ENCODE peak calls at places on chromosomes 4 and X, in four cellular contexts. F is HTR-8/SVneo, O is COLO829, T is psoas muscle. Z is an unnamed sample.

GRCh38 chr4:36088542-36088941 is 155.8 kb downstream of the ARAP2 start:
- DNase-seq in F (no peak), O (peak), T (no peak), Z (no peak)

GRCh38 chrX:131305926-131306325 is 16.8 kb upstream of the IGSF1 start:
- DNase-seq in T (no peak), F (no peak), O (no peak), Z (no peak)

GRCh38 chr4:41913509-41913908 is 21.7 kb upstream of the TMEM33 start:
- DNase-seq in O (no peak), T (no peak), F (no peak), Z (no peak)

GRCh38 chr4:656651-657337 is 17.3 kb downstream of the ATP5ME start:
- DNase-seq in T (peak), O (no peak), F (no peak), Z (no peak)

GRCh38 chr4:130479674-130480073 is 1383.7 kb downstream of the C4orf33 start:
- DNase-seq in O (no peak), T (no peak), F (no peak), Z (no peak)

GRCh38 chrX:39983715-39984114 is 114.0 kb downstream of the BCOR start:
- DNase-seq in O (no peak), F (no peak), T (no peak), Z (no peak)

GRCh38 chr4:128279624-128280225 is 7.9 kb downstream of the PGRMC2 start:
- DNase-seq in T (no peak), F (no peak), O (no peak), Z (no peak)

GRCh38 chrX:16138108-16138427 is 14.7 kb downstream of the GRPR start:
- DNase-seq in O (peak), T (no peak), F (no peak), Z (no peak)

GRCh38 chr4:124907881-124908280 is 195.3 kb upstream of the ANKRD50 start:
- DNase-seq in F (no peak), O (no peak), T (no peak), Z (no peak)

GRCh38 chrX:4935846-4936245 is 1222.4 kb upstream of the PRKX start:
- DNase-seq in T (no peak), O (peak), F (no peak), Z (no peak)

GRCh38 chr4:126977306-126977705 is 655.5 kb upstream of the INTU start:
- DNase-seq in F (no peak), O (no peak), T (no peak), Z (no peak)

GRCh38 chrX:125004799-125005198 is 314.9 kb upstream of the TEX13C start:
- DNase-seq in F (no peak), T (no peak), O (peak), Z (no peak)

GRCh38 chr4:24850669-24851068 is 55.3 kb downstream of the SOD3 start:
- DNase-seq in F (peak), T (no peak), O (peak), Z (no peak)

GRCh38 chr4:179626687-179627086 is 2184.4 kb upstream of the AGA start:
- DNase-seq in F (no peak), O (no peak), T (no peak), Z (no peak)

GRCh38 chr4:149927514-149927913 is 111.9 kb upstream of the IQCM start:
- DNase-seq in O (no peak), F (no peak), T (no peak), Z (no peak)

GRCh38 chrX:40878821-40879571 is 143.7 kb upstream of the MED14 start:
- DNase-seq in F (no peak), O (no peak), T (no peak), Z (no peak)

GRCh38 chr4:56999751-57000150 is 21.1 kb downstream of the POLR2B start:
- DNase-seq in F (no peak), T (no peak), O (no peak), Z (no peak)

GRCh38 chrX:83336464-83336863 is 171.6 kb upstream of the POU3F4 start:
- DNase-seq in F (no peak), O (no peak), T (no peak), Z (no peak)

GRCh38 chrX:54178100-54178940 is 4.7 kb downstream of the FAM120C start:
- DNase-seq in T (no peak), O (peak), F (peak), Z (no peak)

GRCh38 chr4:42397256-42397634 is at the start of gene SHISA3:
- DNase-seq in F (no peak), O (no peak), T (peak), Z (no peak)

GRCh38 chr4:14149469-14150030 is 522.0 kb upstream of the BOD1L1 start:
- DNase-seq in T (no peak), O (no peak), F (no peak), Z (no peak)

GRCh38 chr4:6085943-6086628 is 67.9 kb upstream of the C4orf50 start:
- DNase-seq in O (no peak), T (no peak), F (no peak), Z (no peak)

GRCh38 chr4:178953447-178954120 is 1511.3 kb upstream of the AGA start:
- DNase-seq in F (no peak), T (no peak), O (no peak), Z (no peak)

GRCh38 chr4:127995776-127996175 is 30.6 kb downstream of the ABHD18 start:
- DNase-seq in O (peak), T (no peak), F (peak), Z (no peak)

GRCh38 chr4:56128231-56128630 is 179.5 kb downstream of the CEP135 start:
- DNase-seq in O (no peak), F (no peak), T (no peak), Z (no peak)

GRCh38 chr4:174199735-174200134 is 83.7 kb downstream of the FBXO8 start:
- DNase-seq in F (no peak), T (no peak), O (no peak), Z (no peak)

GRCh38 chrX:133085785-133086184 is 11.1 kb downstream of the USP26 start:
- DNase-seq in T (no peak), O (no peak), F (no peak), Z (no peak)

GRCh38 chr4:174037631-174038030 is 245.8 kb downstream of the FBXO8 start:
- DNase-seq in F (peak), O (no peak), T (no peak), Z (no peak)

GRCh38 chrX:10325606-10326005 is 168.8 kb downstream of the CLCN4 start:
- DNase-seq in F (no peak), O (no peak), T (no peak), Z (no peak)

GRCh38 chrX:11481035-11481434 is 184.7 kb downstream of the ARHGAP6 start:
- DNase-seq in O (no peak), T (no peak), F (no peak), Z (no peak)

GRCh38 chr4:53459548-53459947 is 82.1 kb downstream of the FIP1L1 start:
- DNase-seq in O (peak), F (no peak), T (no peak), Z (no peak)

GRCh38 chr4:86977621-86978184 is 42.9 kb downstream of the AFF1 start:
- DNase-seq in O (peak), F (no peak), T (no peak), Z (no peak)

GRCh38 chr4:176187610-176188009 is 7.8 kb downstream of the SPATA4 start:
- DNase-seq in F (no peak), T (no peak), O (no peak), Z (no peak)

GRCh38 chr4:6753103-6753560 is 29.4 kb upstream of the KIAA0232 start:
- DNase-seq in O (no peak), F (no peak), T (no peak), Z (no peak)

GRCh38 chrX:57138674-57139073 is 1.5 kb upstream of the SPIN2A start:
- DNase-seq in T (no peak), F (no peak), O (no peak), Z (no peak)

GRCh38 chrX:1239681-1240142 is 27.3 kb upstream of the CRLF2 start:
- DNase-seq in O (no peak), T (peak), F (no peak), Z (no peak)

GRCh38 chr4:14247767-14248166 is 620.2 kb upstream of the BOD1L1 start:
- DNase-seq in O (no peak), T (no peak), F (no peak), Z (no peak)

GRCh38 chr4:5757536-5757935 is 46.5 kb downstream of the EVC start:
- DNase-seq in F (no peak), O (no peak), T (no peak), Z (no peak)